ENCODE peak calls at places on chromosomes 5 and 9, in five cellular contexts. H is GM06990, M is HFF-Myc, R is GM12865, G is A673. U is an unnamed sample.

GRCh38 chr9:137294091-137294683 is 7.9 kb downstream of the NRARP start:
- DNase-seq in H (no peak), M (no peak), R (peak), G (peak), U (no peak)

GRCh38 chr5:132262882-132263547 is 5.5 kb downstream of the PDLIM4 start:
- DNase-seq in H (no peak), M (no peak), R (no peak), G (no peak), U (peak)

GRCh38 chr5:133145436-133146143 is 93.8 kb downstream of the HSPA4 start:
- DNase-seq in H (no peak), M (no peak), R (no peak), G (no peak), U (no peak)

GRCh38 chr9:77996696-77997095 is 34.9 kb downstream of the GNAQ start:
- DNase-seq in H (no peak), M (no peak), R (no peak), G (no peak), U (no peak)

GRCh38 chr9:33289501-33289900 is 815 bp upstream of the NFX1 start:
- DNase-seq in H (no peak), M (no peak), R (no peak), G (peak), U (no peak)

GRCh38 chr9:127083133-127083532 is 39.3 kb downstream of the ANGPTL2 start:
- DNase-seq in H (no peak), M (no peak), R (no peak), G (no peak), U (no peak)

GRCh38 chr5:69360442-69360841 is 8.9 kb downstream of the AK6 start:
- DNase-seq in H (no peak), M (no peak), R (no peak), G (no peak), U (no peak)

GRCh38 chr5:7872517-7873149 is 3.7 kb downstream of the MTRR start:
- DNase-seq in H (no peak), M (no peak), R (no peak), G (no peak), U (no peak)

GRCh38 chr9:129333613-129333960 is 155.5 kb upstream of the IER5L start:
- DNase-seq in H (no peak), M (no peak), R (no peak), G (no peak), U (no peak)

GRCh38 chr5:39073759-39074008 is 515 bp downstream of the RICTOR start:
- DNase-seq in H (no peak), M (no peak), R (no peak), G (no peak), U (no peak)

GRCh38 chr5:67028981-67029380 is 167.6 kb downstream of the CD180 start:
- DNase-seq in H (no peak), M (no peak), R (no peak), G (no peak), U (no peak)

GRCh38 chr5:31731710-31732301 is 92.9 kb downstream of the PDZD2 start:
- DNase-seq in H (no peak), M (no peak), R (no peak), G (no peak), U (no peak)

GRCh38 chr5:177004961-177005360 is 1.6 kb downstream of the UIMC1 start:
- DNase-seq in H (no peak), M (no peak), R (no peak), G (no peak), U (no peak)

GRCh38 chr9:109568568-109569210 is 70.6 kb upstream of the PTPN3 start:
- DNase-seq in H (no peak), M (no peak), R (no peak), G (no peak), U (no peak)

GRCh38 chr5:172840077-172840777 is 6.2 kb downstream of the ERGIC1 start:
- DNase-seq in H (no peak), M (no peak), R (no peak), G (no peak), U (no peak)

GRCh38 chr5:30376848-30377247 is 816.6 kb upstream of the CDH6 start:
- DNase-seq in H (no peak), M (no peak), R (no peak), G (no peak), U (no peak)

GRCh38 chr5:159905496-159905895 is 10.8 kb upstream of the ADRA1B start:
- DNase-seq in H (no peak), M (no peak), R (no peak), G (no peak), U (no peak)

GRCh38 chr9:133894377-133895321 is 97.5 kb downstream of the VAV2 start:
- DNase-seq in H (no peak), M (no peak), R (no peak), G (no peak), U (no peak)

GRCh38 chr9:34171753-34172535 is 6.9 kb upstream of the UBAP1 start:
- DNase-seq in H (peak), M (no peak), R (peak), G (no peak), U (peak)

GRCh38 chr5:124052201-124052600 is 540.2 kb downstream of the CSNK1G3 start:
- DNase-seq in H (no peak), M (no peak), R (no peak), G (no peak), U (no peak)

GRCh38 chr9:27086818-27087680 is 22.0 kb upstream of the TEK start:
- DNase-seq in H (no peak), M (no peak), R (no peak), G (no peak), U (no peak)

GRCh38 chr9:76580188-76580587 is 121.2 kb downstream of the GCNT1 start:
- DNase-seq in H (no peak), M (no peak), R (no peak), G (no peak), U (no peak)

GRCh38 chr5:206406-206805 is 11.5 kb downstream of the CCDC127 start:
- DNase-seq in H (no peak), M (no peak), R (no peak), G (no peak), U (peak)

GRCh38 chr5:72788851-72789505 is 27.5 kb upstream of the TNPO1 start:
- DNase-seq in H (no peak), M (no peak), R (no peak), G (no peak), U (no peak)

GRCh38 chr9:70607329-70607728 is 192.9 kb upstream of the KLF9 start:
- DNase-seq in H (no peak), M (no peak), R (no peak), G (no peak), U (no peak)

GRCh38 chr9:37100317-37100716 is 20.1 kb upstream of the ZCCHC7 start:
- DNase-seq in H (no peak), M (no peak), R (no peak), G (no peak), U (no peak)

GRCh38 chr5:8861764-8862163 is 684.1 kb downstream of the SEMA5A start:
- DNase-seq in H (no peak), M (no peak), R (no peak), G (no peak), U (no peak)

GRCh38 chr9:32500768-32501167 is 25.2 kb downstream of the RIGI start:
- DNase-seq in H (no peak), M (peak), R (no peak), G (no peak), U (no peak)

GRCh38 chr9:13750061-13750460 is 470.6 kb upstream of the MPDZ start:
- DNase-seq in H (no peak), M (no peak), R (no peak), G (no peak), U (no peak)

GRCh38 chr9:97873877-97874276 is 20.9 kb downstream of the FOXE1 start:
- DNase-seq in H (no peak), M (no peak), R (no peak), G (no peak), U (no peak)

GRCh38 chr5:179974946-179975712 is 67.4 kb upstream of the TBC1D9B start:
- DNase-seq in H (peak), M (no peak), R (peak), G (peak), U (peak)

GRCh38 chr5:82388186-82388585 is 110.0 kb upstream of the RPS23 start:
- DNase-seq in H (no peak), M (no peak), R (no peak), G (no peak), U (no peak)

GRCh38 chr5:17426104-17426739 is 71.8 kb upstream of the TAF11L2 start:
- DNase-seq in H (no peak), M (no peak), R (peak), G (no peak), U (peak)

GRCh38 chr5:33311893-33312292 is 128.9 kb upstream of the TARS1 start:
- DNase-seq in H (no peak), M (peak), R (no peak), G (no peak), U (no peak)

GRCh38 chr9:89436326-89436725 is 61.6 kb downstream of the SEMA4D start:
- DNase-seq in H (no peak), M (no peak), R (no peak), G (no peak), U (no peak)

GRCh38 chr9:77014597-77015263 is 4.7 kb upstream of the FOXB2 start:
- DNase-seq in H (no peak), M (no peak), R (no peak), G (no peak), U (no peak)

GRCh38 chr5:15116996-15117395 is 245.4 kb upstream of the ANKH start:
- DNase-seq in H (no peak), M (peak), R (no peak), G (no peak), U (no peak)
- TF ChIP-seq CTCF in H (no peak), M (no peak), R (no peak), G (no peak), U (no peak)

DNA sequence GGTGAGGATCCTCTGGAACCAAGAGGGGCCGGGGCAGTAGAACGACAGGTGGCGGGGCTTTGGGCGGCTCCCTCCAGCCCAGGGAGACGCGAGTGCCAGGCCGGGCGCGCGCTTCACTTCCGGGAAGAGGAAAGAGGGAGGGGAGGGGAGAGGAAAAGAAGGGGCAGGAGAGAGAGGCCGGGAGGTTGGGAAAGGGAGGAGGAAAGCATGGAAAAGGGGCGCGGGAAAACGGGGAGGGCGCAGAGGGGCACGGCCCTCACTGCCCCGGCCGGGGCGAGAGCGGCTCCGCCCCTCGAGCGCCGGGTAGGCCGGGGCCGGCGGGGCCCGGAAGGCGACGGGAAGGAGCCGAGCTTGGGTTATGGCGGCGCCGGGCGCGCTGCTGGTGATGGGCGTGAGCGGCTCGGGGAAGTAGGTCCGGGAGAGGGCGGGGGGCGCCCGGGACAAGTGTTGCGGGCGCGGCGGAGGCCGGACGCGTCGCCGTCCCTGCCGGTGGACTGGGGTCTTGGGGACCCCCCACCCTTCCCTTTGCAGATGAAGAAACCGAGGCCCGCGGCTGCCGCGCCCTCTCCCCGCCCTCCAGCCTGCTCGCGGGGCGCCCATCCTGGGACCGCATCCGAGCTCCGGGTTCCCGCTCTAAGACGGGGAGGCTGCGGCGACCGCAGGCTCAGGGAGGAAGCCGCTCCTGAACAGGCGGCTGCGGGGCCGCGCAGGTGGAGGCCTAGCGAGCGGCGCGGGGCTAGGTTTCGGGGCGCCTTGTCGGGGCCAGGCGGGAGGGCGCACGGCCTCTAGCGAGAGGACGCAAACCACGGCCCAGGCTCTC is at the start of gene IDNK:
- DNase-seq in H (peak), M (no peak), R (peak), G (peak), U (peak)
- TF ChIP-seq CTCF in H (peak), M (no peak), R (no peak), G (no peak), U (no peak)

DNA sequence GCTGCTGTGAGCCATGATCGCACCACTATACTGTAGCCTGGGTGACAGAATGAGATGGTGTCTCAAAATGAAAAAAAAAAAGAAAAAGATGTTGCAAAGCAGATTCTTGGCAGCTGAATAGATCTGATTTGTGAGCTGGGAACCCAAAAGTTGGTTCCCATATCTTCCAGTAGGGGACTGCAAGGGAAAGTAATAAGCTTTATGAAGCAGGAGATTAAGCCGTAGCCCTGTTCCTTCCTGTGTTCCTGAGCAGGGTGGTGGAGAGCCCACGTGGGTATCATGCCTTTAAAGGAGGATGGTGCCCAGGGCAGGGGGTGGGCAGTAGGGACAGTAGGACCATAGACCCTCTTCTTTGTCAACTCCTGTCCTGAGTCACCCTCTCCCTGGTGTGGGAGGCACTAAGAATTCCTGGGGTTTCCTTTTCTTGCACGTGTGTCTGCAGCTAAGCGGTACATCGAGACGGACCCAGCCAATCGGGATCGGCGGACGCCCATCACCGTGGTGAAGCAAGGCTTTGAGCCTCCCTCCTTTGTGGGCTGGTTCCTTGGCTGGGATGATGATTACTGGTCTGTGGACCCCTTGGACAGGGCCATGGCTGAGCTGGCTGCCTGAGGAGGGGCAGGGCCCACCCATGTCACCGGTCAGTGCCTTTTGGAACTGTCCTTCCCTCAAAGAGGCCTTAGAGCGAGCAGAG is 37.9 kb downstream of the STOM start:
- DNase-seq in H (no peak), M (no peak), R (no peak), G (peak), U (no peak)
- TF ChIP-seq CTCF in H (no peak), M (peak), R (no peak), G (peak), U (no peak)

DNA sequence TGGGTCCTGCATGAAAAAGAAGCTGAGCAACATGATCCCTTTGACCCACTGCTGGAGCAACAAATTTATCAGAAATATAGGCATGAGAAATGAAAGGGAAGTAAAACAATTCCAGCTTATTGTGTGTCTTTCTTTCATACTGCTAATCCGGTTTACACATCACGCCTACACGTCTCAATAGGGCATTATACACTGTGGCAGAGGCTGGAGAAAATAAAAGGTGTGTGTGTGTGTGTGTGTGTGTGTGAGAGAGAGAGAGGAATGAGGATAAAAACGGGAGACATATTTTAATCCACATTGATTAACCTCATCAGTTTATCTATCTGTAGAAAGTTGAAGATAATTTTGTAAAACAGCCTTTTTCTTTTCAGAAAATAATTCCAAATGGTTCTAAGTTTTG is 2.4 kb downstream of the PTCH1 start:
- DNase-seq in H (no peak), M (no peak), R (no peak), G (peak), U (no peak)
- TF ChIP-seq CTCF in H (no peak), M (no peak), R (no peak), G (no peak), U (no peak)

GRCh38 chr9:21413089-21414023 is 4.4 kb downstream of the IFNA8 start:
- DNase-seq in H (no peak), M (no peak), R (peak), G (no peak), U (no peak)
- TF ChIP-seq CTCF in H (peak), M (peak), R (peak), G (peak), U (peak)

DNA sequence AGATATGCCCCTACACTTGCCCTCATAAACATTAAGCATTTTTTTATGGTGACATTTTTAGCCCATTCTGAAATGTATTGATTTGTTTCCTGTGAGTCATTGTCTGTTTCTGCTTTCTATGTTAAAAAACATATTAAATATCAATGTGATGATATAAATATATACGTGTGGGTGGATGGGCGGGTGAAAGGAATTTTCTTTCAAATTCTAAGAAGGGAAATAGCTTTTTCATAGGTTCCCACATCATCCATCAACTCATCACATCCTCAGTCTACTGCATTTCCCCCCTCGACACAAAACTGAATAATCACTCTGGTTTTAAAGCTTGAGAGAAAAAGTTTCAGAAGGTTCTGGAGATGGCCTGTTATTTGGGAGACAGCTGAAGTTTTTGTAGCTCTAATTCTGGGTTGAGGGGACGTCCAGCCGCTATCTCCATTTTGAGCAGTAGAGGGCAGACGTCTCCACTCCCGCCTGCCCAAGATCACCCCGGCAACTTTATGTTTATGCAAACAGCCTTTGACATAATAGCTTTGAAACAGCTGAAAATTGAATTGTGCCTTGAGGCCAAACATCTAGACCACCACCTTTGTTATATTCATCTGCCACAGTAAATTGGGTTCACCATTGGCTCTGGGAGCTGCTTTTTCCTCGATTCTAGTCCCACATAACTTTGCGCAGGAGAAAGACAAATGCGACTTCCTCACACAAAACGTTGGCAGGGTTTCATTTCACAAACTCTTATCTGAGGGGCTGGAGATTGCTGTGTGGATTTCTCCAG is 216.2 kb upstream of the CLINT1 start:
- DNase-seq in H (peak), M (peak), R (peak), G (peak), U (peak)
- TF ChIP-seq CTCF in H (peak), M (peak), R (peak), G (peak), U (peak)

GRCh38 chr5:151238303-151238741 is 14.4 kb upstream of the CCDC69 start:
- DNase-seq in H (peak), M (no peak), R (peak), G (no peak), U (peak)
- TF ChIP-seq CTCF in H (peak), M (no peak), R (peak), G (no peak), U (no peak)